ENCODE peak calls at places on chromosomes 12 and 14, in five cellular contexts. G is H7; P is aorta; X is CD8-positive, alpha-beta T cell; Q is ovary. S is an unnamed sample. For H3K27me3, the result is how much of the 10 kb centered on the place peaks cover.

GRCh38 chr14:38522724-38523123 is 266.8 kb upstream of the CLEC14A start:
- DNase-seq in G (no peak), P (no peak), X (no peak), Q (no peak), S (no peak)

GRCh38 chr14:63290741-63291286 is 27.9 kb downstream of the GPHB5 start:
- DNase-seq in G (no peak), P (no peak), X (no peak), Q (no peak), S (no peak)

GRCh38 chr12:30862486-30862885 is 64.1 kb upstream of the TSPAN11 start:
- DNase-seq in G (no peak), P (no peak), X (no peak), Q (no peak), S (no peak)

GRCh38 chr12:113581342-113581741 is 109.7 kb upstream of the LHX5 start:
- DNase-seq in G (no peak), P (no peak), X (no peak), Q (no peak), S (no peak)

GRCh38 chr12:91910871-91911388 is 234.7 kb downstream of the BTG1 start:
- DNase-seq in G (peak), P (no peak), X (no peak), Q (no peak), S (no peak)

GRCh38 chr12:69936214-69936731 is 111.2 kb downstream of the MYRFL start:
- DNase-seq in G (peak), P (no peak), X (no peak), Q (no peak), S (no peak)

GRCh38 chr12:49667319-49668090 is 39.7 kb downstream of the FMNL3 start:
- DNase-seq in G (no peak), P (no peak), X (no peak), Q (no peak), S (no peak)

GRCh38 chr12:114238808-114239207 is 167.1 kb downstream of the TBX5 start:
- DNase-seq in G (no peak), P (no peak), X (no peak), Q (no peak), S (no peak)

GRCh38 chr14:39500253-39500652 is 68.0 kb upstream of the FBXO33 start:
- DNase-seq in G (no peak), P (no peak), X (no peak), Q (no peak), S (no peak)

GRCh38 chr12:108373111-108373510 is 34.0 kb upstream of the CMKLR1 start:
- DNase-seq in G (peak), P (no peak), X (no peak), Q (no peak), S (no peak)

GRCh38 chr12:115943630-115944391 is 333.7 kb downstream of the MED13L start:
- DNase-seq in G (no peak), P (peak), X (no peak), Q (no peak), S (no peak)

GRCh38 chr12:104653730-104654328 is 197.1 kb downstream of the CHST11 start:
- DNase-seq in G (peak), P (no peak), X (no peak), Q (no peak), S (no peak)

GRCh38 chr12:12266389-12266872 is 413 bp downstream of the LRP6 start:
- DNase-seq in G (peak), P (peak), X (no peak), Q (no peak), S (no peak)

GRCh38 chr12:10607885-10608458 is 5.4 kb downstream of the MAGOHB start:
- DNase-seq in G (peak), P (no peak), X (no peak), Q (no peak), S (no peak)

GRCh38 chr12:57905812-57906475 is 35.4 kb upstream of the ATP23 start:
- DNase-seq in G (no peak), P (no peak), X (no peak), Q (no peak), S (no peak)

GRCh38 chr12:122790393-122791075 is 16.2 kb downstream of the CCDC62 start:
- DNase-seq in G (peak), P (no peak), X (no peak), Q (no peak), S (no peak)

GRCh38 chr12:47808049-47808448 is 11.7 kb downstream of the HDAC7 start:
- DNase-seq in G (peak), P (peak), X (peak), Q (peak), S (no peak)

GRCh38 chr12:111827916-111828315 is 14.1 kb upstream of the MAPKAPK5 start:
- DNase-seq in G (no peak), P (no peak), X (no peak), Q (no peak), S (no peak)

GRCh38 chr12:124898200-124898950 is 16.1 kb downstream of the UBC start:
- DNase-seq in G (peak), P (peak), X (peak), Q (peak), S (peak)

GRCh38 chr12:10756194-10756593 is 33.1 kb upstream of the YBX3 start:
- DNase-seq in G (no peak), P (no peak), X (no peak), Q (no peak), S (no peak)

GRCh38 chr12:67671419-67671818 is 22.9 kb downstream of the DYRK2 start:
- DNase-seq in G (no peak), P (no peak), X (no peak), Q (no peak), S (no peak)

GRCh38 chr14:68094158-68094557 is 274.6 kb downstream of the RAD51B start:
- DNase-seq in G (no peak), P (no peak), X (no peak), Q (no peak), S (no peak)

GRCh38 chr14:104149617-104150141 is 11.3 kb downstream of the KIF26A start:
- DNase-seq in G (peak), P (peak), X (no peak), Q (no peak), S (no peak)

GRCh38 chr14:20409226-20409625 is 4.1 kb downstream of the TEP1 start:
- DNase-seq in G (no peak), P (no peak), X (no peak), Q (no peak), S (no peak)

GRCh38 chr14:64405295-64405694 is 17.1 kb downstream of the MTHFD1 start:
- DNase-seq in G (no peak), P (no peak), X (no peak), Q (no peak), S (no peak)

GRCh38 chr12:72278894-72279293 is 6.7 kb downstream of the TRHDE start:
- DNase-seq in G (no peak), P (no peak), X (no peak), Q (no peak), S (no peak)

GRCh38 chr12:99390707-99391106 is 256.8 kb upstream of the GARIN6 start:
- DNase-seq in G (peak), P (peak), X (no peak), Q (no peak), S (no peak)

GRCh38 chr12:109467978-109468676 is 9.0 kb downstream of the KCTD10 start:
- DNase-seq in G (no peak), P (no peak), X (no peak), Q (no peak), S (no peak)

GRCh38 chr14:87175175-87175574 is 817.8 kb downstream of the GALC start:
- DNase-seq in G (no peak), P (no peak), X (no peak), Q (no peak), S (no peak)

GRCh38 chr12:70242695-70243509 is at the start of gene CNOT2:
- DNase-seq in G (peak), P (peak), X (peak), Q (peak), S (peak)

GRCh38 chr12:124369055-124369900 is 74.4 kb downstream of the RFLNA start:
- DNase-seq in G (no peak), P (peak), X (no peak), Q (peak), S (peak)

GRCh38 chr14:93975791-93976476 is 436 bp downstream of the ASB2 start:
- DNase-seq in G (no peak), P (no peak), X (no peak), Q (no peak), S (no peak)

GRCh38 chr12:7092986-7093460 is 778 bp upstream of the C1R start:
- DNase-seq in G (no peak), P (no peak), X (no peak), Q (no peak), S (no peak)

GRCh38 chr14:100891051-100891450 is 12.5 kb downstream of the RTL1 start:
- DNase-seq in G (no peak), P (peak), X (no peak), Q (peak), S (peak)

GRCh38 chr12:104895405-104895804 is 62.7 kb downstream of the SLC41A2 start:
- DNase-seq in G (no peak), P (no peak), X (no peak), Q (no peak), S (no peak)

GRCh38 chr12:104557488-104558195 is 100.9 kb downstream of the CHST11 start:
- DNase-seq in G (no peak), P (no peak), X (no peak), Q (no peak), S (peak)

GRCh38 chr12:45220366-45220931 is 4.6 kb downstream of the ANO6 start:
- DNase-seq in G (no peak), P (no peak), X (no peak), Q (no peak), S (no peak)

GRCh38 chr12:52318241-52318990 is 2.8 kb downstream of the KRT83 start:
- DNase-seq in G (no peak), P (no peak), X (no peak), Q (no peak), S (no peak)

GRCh38 chr14:74476607-74477006 is 16.5 kb downstream of the NPC2 start:
- DNase-seq in G (no peak), P (no peak), X (no peak), Q (no peak), S (no peak)

GRCh38 chr12:28583771-28584261 is 393.6 kb downstream of the CCDC91 start:
- DNase-seq in G (peak), P (no peak), X (no peak), Q (no peak), S (no peak)
- H3K27me3 ChIP-seq in G (under half), P (under half), X (under half), Q (under half), S (under half)

DNA sequence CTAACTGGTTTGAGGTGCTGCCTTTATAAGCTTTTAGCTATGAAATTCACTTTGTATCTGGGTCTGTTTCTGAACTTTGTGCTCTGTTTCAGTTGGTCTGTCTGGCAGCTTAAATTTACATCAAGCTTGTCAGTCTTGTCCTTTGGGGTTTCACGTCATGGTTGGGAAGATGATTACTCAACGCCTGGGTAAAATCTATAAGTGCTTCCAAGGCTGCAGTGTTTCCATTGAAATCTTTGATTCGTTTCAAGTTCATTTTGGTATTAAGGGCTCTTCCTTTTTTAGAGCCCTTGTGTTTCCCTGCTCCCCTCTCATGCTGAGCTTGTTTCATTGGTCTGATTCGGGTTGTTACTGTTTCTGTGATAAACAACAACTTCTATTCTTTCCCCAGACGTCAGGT is 58.2 kb downstream of the FBXW8 start:
- DNase-seq in G (no peak), P (no peak), X (no peak), Q (no peak), S (no peak)
- H3K27me3 ChIP-seq in G (under half), P (under half), X (under half), Q (under half), S (under half)

DNA sequence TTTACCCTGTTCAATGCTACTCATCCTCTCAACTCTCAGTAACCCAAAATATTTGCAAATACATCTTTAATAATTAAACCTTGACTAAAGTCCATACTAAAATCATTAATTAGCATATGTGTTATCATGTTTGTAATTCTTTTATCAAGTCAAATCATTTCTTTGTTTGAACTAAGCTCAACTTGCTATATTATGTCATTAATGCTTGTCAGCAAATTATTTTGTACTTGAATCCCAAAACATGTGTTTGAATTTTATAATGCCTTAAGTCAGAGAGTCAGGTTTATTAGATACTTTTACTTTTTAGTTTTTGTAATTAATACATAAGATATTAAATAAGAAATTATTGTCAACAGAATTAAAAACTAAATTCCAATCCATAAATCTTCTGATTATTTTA is 16.5 kb downstream of the ABCD2 start:
- DNase-seq in G (no peak), P (no peak), X (no peak), Q (no peak), S (no peak)
- H3K27me3 ChIP-seq in G (under half), P (under half), X (under half), Q (under half), S (under half)

DNA sequence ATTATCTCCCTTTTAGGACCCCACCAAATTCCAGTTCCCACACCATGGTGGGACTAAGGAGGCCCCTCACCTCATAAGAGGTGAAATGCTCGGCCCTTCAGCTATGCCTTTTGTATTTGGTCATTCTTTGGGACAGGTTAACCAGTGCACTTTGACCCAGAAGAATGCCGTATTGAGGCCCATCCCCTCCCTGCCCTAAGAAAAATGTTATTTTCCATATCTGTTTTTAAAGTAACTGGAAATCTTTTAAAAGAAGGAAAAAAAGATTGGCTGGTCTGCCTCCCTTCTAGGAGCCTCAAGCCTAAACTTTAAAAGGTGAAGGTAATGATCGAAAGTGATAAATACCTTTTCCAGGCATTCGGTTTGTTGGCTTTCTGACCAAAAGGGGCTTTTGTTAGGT is 5.7 kb upstream of the HOXC13 start:
- DNase-seq in G (no peak), P (no peak), X (no peak), Q (no peak), S (no peak)
- H3K27me3 ChIP-seq in G (half or more), P (under half), X (half or more), Q (under half), S (half or more)